ENCODE peak calls at places on chromosomes 3 and 15, in nine cellular contexts. Y is PC-3, G is AG04450, S is right lobe of liver, J is IMR-90, Z is BJ, U is spleen, N is tibial artery, H is pancreas. P is an unnamed sample. For H3K27me3, the result is how much of the 10 kb centered on the place peaks cover.

GRCh38 chr3:148466143-148466542 is 231.6 kb upstream of the AGTR1 start:
- DNase-seq in Y (peak), G (no peak), S (no peak), J (peak), Z (no peak), U (no peak), N (no peak), H (no peak), P (no peak)

GRCh38 chr15:61146643-61147230 is 82.4 kb downstream of the RORA start:
- DNase-seq in Y (no peak), G (no peak), S (no peak), J (no peak), Z (no peak), U (no peak), N (no peak), H (no peak), P (no peak)

GRCh38 chr3:27681249-27681748 is 40.8 kb downstream of the EOMES start:
- DNase-seq in Y (peak), G (peak), S (no peak), J (peak), Z (peak), U (no peak), N (no peak), H (no peak), P (no peak)

GRCh38 chr3:149547413-149547812 is 72.9 kb downstream of the TM4SF4 start:
- DNase-seq in Y (no peak), G (no peak), S (no peak), J (peak), Z (no peak), U (no peak), N (peak), H (peak), P (no peak)

GRCh38 chr3:186642014-186642413 is 1.8 kb downstream of the FETUB start:
- DNase-seq in Y (no peak), G (no peak), S (no peak), J (no peak), Z (no peak), U (no peak), N (no peak), H (no peak), P (no peak)

GRCh38 chr3:44955917-44956316 is 20.1 kb downstream of the ZDHHC3 start:
- DNase-seq in Y (no peak), G (no peak), S (no peak), J (no peak), Z (no peak), U (no peak), N (no peak), H (no peak), P (no peak)

GRCh38 chr3:69079269-69080159 is 651 bp downstream of the UBA3 start:
- DNase-seq in Y (no peak), G (no peak), S (peak), J (no peak), Z (no peak), U (peak), N (no peak), H (no peak), P (no peak)

GRCh38 chr3:150699068-150699635 is 4.6 kb downstream of the ERICH6 start:
- DNase-seq in Y (peak), G (no peak), S (no peak), J (peak), Z (no peak), U (no peak), N (peak), H (no peak), P (no peak)

GRCh38 chr3:13549513-13550256 is 760 bp downstream of the FBLN2 start:
- DNase-seq in Y (no peak), G (no peak), S (no peak), J (no peak), Z (no peak), U (peak), N (peak), H (no peak), P (no peak)

GRCh38 chr15:77487479-77487861 is 66.8 kb downstream of the HMG20A start:
- DNase-seq in Y (no peak), G (no peak), S (no peak), J (no peak), Z (no peak), U (no peak), N (no peak), H (no peak), P (no peak)

GRCh38 chr3:89113887-89114840 is 6.7 kb downstream of the EPHA3 start:
- DNase-seq in Y (peak), G (no peak), S (peak), J (peak), Z (no peak), U (peak), N (peak), H (peak), P (peak)

GRCh38 chr3:21654662-21655061 is 96.3 kb downstream of the ZNF385D start:
- DNase-seq in Y (peak), G (peak), S (no peak), J (peak), Z (no peak), U (no peak), N (no peak), H (no peak), P (no peak)

GRCh38 chr3:16994842-16995535 is 110.2 kb downstream of the PLCL2 start:
- DNase-seq in Y (peak), G (no peak), S (no peak), J (no peak), Z (no peak), U (no peak), N (no peak), H (no peak), P (no peak)

GRCh38 chr15:61033938-61034792 is 194.9 kb downstream of the RORA start:
- DNase-seq in Y (no peak), G (no peak), S (no peak), J (peak), Z (no peak), U (no peak), N (no peak), H (no peak), P (no peak)

GRCh38 chr3:45693941-45694521 is 4.8 kb downstream of the SACM1L start:
- DNase-seq in Y (no peak), G (no peak), S (no peak), J (no peak), Z (no peak), U (no peak), N (no peak), H (no peak), P (no peak)

GRCh38 chr3:159860727-159861126 is 127.9 kb upstream of the IL12A start:
- DNase-seq in Y (no peak), G (no peak), S (no peak), J (no peak), Z (no peak), U (no peak), N (no peak), H (no peak), P (no peak)

GRCh38 chr15:58736244-58736643 is 13.3 kb downstream of the ADAM10 start:
- DNase-seq in Y (no peak), G (no peak), S (no peak), J (no peak), Z (no peak), U (no peak), N (no peak), H (no peak), P (no peak)
- H3K4me3 ChIP-seq in Y (no peak), G (no peak), S (no peak), J (no peak), Z (no peak), U (no peak), N (no peak), H (no peak), P (no peak)

DNA sequence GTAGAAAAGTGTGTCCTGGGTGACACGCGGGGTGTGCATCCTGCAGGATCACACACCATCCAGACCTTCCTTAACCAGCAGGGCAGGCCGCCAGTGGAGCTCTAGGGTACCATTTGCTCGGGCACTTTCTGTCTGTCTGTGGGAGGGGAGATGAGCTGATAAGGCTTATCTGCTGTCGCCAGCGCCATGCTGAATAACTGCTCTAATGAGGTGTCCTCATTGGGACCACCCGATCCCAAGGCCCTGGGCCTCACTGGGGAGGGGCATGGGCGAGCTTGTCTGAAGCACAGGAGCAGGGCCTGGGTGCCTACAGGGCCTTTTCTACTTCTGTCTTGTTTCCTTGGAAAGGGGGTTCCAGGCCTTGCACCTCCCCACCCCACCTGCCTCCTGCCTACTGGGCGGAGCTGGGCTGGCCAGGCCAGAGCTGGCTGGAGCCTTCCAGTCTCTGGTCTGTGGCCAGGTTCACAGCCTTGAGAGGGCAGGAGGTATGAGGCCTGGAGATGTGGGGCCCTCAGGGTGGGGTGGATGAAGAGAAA is 2.5 kb upstream of the GATA2 start:
- DNase-seq in Y (no peak), G (no peak), S (no peak), J (no peak), Z (no peak), U (peak), N (peak), H (no peak), P (no peak)
- H3K27me3 ChIP-seq in Y (under half), G (under half), S (under half), J (half or more), Z (under half), U (under half), N (half or more), H (under half), P (half or more)

GRCh38 chr3:4943553-4943952 is 35.7 kb upstream of the BHLHE40 start:
- DNase-seq in Y (peak), G (no peak), S (no peak), J (no peak), Z (no peak), U (no peak), N (no peak), H (no peak), P (no peak)
- TF ChIP-seq CTCF in Y (peak), G (peak), S (peak), J (peak), Z (peak), U (no peak), N (peak), H (no peak), P (peak)

GRCh38 chr3:42035007-42035406 is 56.1 kb upstream of the TRAK1 start:
- DNase-seq in Y (no peak), G (no peak), S (no peak), J (no peak), Z (no peak), U (no peak), N (no peak), H (no peak), P (no peak)

GRCh38 chr3:42033741-42034140 is 57.4 kb upstream of the TRAK1 start:
- DNase-seq in Y (peak), G (no peak), S (no peak), J (peak), Z (no peak), U (no peak), N (no peak), H (no peak), P (no peak)

GRCh38 chr3:42037318-42037945 is 53.7 kb upstream of the TRAK1 start:
- DNase-seq in Y (no peak), G (no peak), S (no peak), J (no peak), Z (no peak), U (no peak), N (no peak), H (no peak), P (no peak)

GRCh38 chr3:42036483-42036823 is 54.7 kb upstream of the TRAK1 start:
- DNase-seq in Y (peak), G (peak), S (no peak), J (peak), Z (peak), U (no peak), N (peak), H (no peak), P (no peak)

GRCh38 chr3:42035816-42036482 is 55.2 kb upstream of the TRAK1 start:
- DNase-seq in Y (no peak), G (no peak), S (peak), J (no peak), Z (no peak), U (no peak), N (no peak), H (no peak), P (no peak)
- H3K4me3 ChIP-seq in Y (no peak), G (no peak), S (no peak), J (no peak), Z (no peak), U (no peak), N (no peak), H (no peak), P (no peak)

GRCh38 chr3:131322946-131323505 is 58.5 kb upstream of the NUDT16 start:
- DNase-seq in Y (no peak), G (no peak), S (no peak), J (no peak), Z (no peak), U (no peak), N (no peak), H (no peak), P (no peak)
- H3K27me3 ChIP-seq in Y (under half), G (under half), S (under half), J (under half), Z (under half), U (under half), N (under half), H (under half), P (under half)

DNA sequence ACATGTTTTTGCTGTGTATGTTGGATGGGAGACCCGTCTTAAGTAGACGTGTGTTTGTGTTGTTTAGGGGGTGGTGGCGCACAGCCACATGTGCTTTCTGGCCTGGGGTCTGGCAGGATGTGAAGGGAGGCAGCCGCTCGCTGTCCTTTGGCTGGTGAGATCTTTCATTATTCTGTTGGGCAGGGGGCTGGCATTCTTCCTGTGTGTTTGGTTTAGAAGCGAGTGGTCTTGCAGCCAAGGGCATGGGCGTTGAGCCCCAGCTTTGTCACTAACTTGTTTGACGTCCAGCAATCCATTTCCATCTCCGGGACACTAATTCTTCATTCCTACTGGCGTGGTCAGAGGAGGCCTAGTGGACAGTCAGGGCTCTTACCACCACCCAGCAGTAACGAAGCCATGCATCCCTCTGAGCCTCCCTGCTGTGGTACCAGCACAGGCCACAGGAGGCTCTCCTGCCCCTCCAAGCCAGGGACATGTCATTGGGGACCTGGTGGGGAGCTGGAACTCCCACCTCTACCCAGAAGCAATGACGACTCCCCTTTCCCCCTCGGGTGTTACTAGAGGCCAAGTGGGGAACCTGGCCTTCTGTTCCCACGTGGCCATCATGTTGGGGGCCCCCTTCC is 10.7 kb downstream of the THSD4 start:
- DNase-seq in Y (no peak), G (no peak), S (no peak), J (peak), Z (no peak), U (no peak), N (no peak), H (no peak), P (no peak)
- TF ChIP-seq CTCF in Y (no peak), G (peak), S (peak), J (peak), Z (peak), U (no peak), N (peak), H (no peak), P (peak)

GRCh38 chr15:58748040-58748786 is 1.3 kb downstream of the ADAM10 start:
- DNase-seq in Y (no peak), G (no peak), S (no peak), J (no peak), Z (no peak), U (no peak), N (no peak), H (no peak), P (no peak)

GRCh38 chr15:58749532-58750337 is at the start of gene ADAM10:
- DNase-seq in Y (peak), G (peak), S (peak), J (peak), Z (peak), U (peak), N (peak), H (peak), P (peak)

GRCh38 chr15:58748787-58749531 is 548 bp downstream of the ADAM10 start:
- DNase-seq in Y (peak), G (no peak), S (peak), J (no peak), Z (no peak), U (peak), N (peak), H (peak), P (peak)

GRCh38 chr15:58743161-58743502 is 6.4 kb downstream of the ADAM10 start:
- DNase-seq in Y (no peak), G (no peak), S (no peak), J (no peak), Z (no peak), U (no peak), N (no peak), H (no peak), P (no peak)

DNA sequence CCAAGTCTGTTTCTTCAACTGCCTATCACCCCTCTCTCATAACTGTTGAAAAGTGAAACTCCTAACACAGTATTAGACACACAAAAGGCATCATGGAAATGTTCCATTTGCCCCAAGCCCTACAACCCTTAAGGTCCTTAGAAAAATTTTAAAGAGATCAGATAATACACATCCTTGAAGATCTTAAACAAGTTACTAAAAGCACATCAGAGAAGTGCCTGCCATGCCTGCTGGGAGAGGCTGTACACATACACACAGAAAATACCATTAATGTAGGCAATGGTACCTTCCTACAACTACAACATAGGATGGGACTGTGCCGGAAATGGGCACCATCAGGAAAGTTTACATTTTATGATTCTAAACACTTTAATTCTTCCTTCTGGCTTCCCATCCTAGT is 3.3 kb downstream of the ADAM10 start:
- DNase-seq in Y (no peak), G (no peak), S (no peak), J (no peak), Z (no peak), U (no peak), N (no peak), H (no peak), P (no peak)
- H3K4me3 ChIP-seq in Y (peak), G (peak), S (no peak), J (peak), Z (no peak), U (no peak), N (no peak), H (no peak), P (no peak)

DNA sequence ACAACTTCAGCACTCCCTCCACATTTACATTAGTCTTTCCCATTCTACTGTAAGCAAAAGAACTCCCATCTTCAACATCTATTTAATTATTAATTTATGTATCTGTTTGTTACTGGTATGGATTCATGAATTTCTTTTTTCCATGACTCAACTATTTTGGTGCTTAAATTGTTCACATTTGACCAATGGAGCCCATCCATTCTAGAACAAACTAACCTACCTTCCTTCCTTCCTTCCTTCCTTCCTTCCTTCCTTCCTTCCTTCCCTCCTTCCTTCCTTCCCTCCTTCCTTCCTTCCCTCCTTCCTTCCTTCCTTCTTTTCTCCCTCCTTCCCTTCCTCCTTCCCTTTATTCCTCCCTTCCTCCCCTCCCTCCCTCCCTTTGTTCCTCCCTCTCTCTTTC is 16.8 kb upstream of the MBNL1 start:
- DNase-seq in Y (no peak), G (no peak), S (no peak), J (no peak), Z (no peak), U (no peak), N (no peak), H (no peak), P (no peak)
- H3K27me3 ChIP-seq in Y (under half), G (under half), S (under half), J (under half), Z (under half), U (under half), N (under half), H (under half), P (under half)

P was measured in lower lobe of right lung.